ENCODE peak calls at places on chromosomes 13 and 19, in four cellular contexts. Y, D, H and U are unnamed samples.

GRCh38 chr13:95074820-95075219 is 226.4 kb downstream of the ABCC4 start:
- DNase-seq in Y (no peak), D (no peak), H (no peak), U (no peak)

GRCh38 chr13:109684836-109685602 is 101.4 kb downstream of the IRS2 start:
- DNase-seq in Y (no peak), D (peak), H (peak), U (peak)

GRCh38 chr13:76965759-76966421 is 17.6 kb downstream of the ACOD1 start:
- DNase-seq in Y (no peak), D (peak), H (peak), U (peak)

GRCh38 chr13:94620286-94620896 is 18.7 kb downstream of the GPR180 start:
- DNase-seq in Y (peak), D (no peak), H (peak), U (peak)

GRCh38 chr13:46369506-46370268 is 17.4 kb downstream of the RUBCNL start:
- DNase-seq in Y (no peak), D (no peak), H (peak), U (peak)

GRCh38 chr19:46618670-46619231 is 6.1 kb downstream of the PTGIR start:
- DNase-seq in Y (no peak), D (no peak), H (peak), U (no peak)

GRCh38 chr19:8113017-8113416 is 36.4 kb downstream of the FBN3 start:
- DNase-seq in Y (no peak), D (no peak), H (no peak), U (peak)

GRCh38 chr13:48896312-48896711 is 79.4 kb upstream of the FNDC3A start:
- DNase-seq in Y (no peak), D (no peak), H (peak), U (peak)

GRCh38 chr19:7846247-7846646 is 16.2 kb downstream of the EVI5L start:
- DNase-seq in Y (no peak), D (no peak), H (no peak), U (no peak)

GRCh38 chr19:44891016-44891882 is at the start of gene TOMM40:
- DNase-seq in Y (peak), D (peak), H (peak), U (peak)

GRCh38 chr13:42561752-42562467 is 12.0 kb upstream of the TNFSF11 start:
- DNase-seq in Y (no peak), D (no peak), H (peak), U (no peak)

GRCh38 chr13:18956473-18957078 is 225.0 kb downstream of the TUBA3C start:
- DNase-seq in Y (no peak), D (no peak), H (no peak), U (no peak)
- TF ChIP-seq CTCF in Y (no peak), D (no peak), H (no peak), U (no peak)

GRCh38 chr13:19927117-19927734 is 31.3 kb upstream of the ZMYM2 start:
- DNase-seq in Y (no peak), D (no peak), H (peak), U (peak)
- TF ChIP-seq CTCF in Y (peak), D (peak), H (peak), U (peak)

GRCh38 chr19:35511337-35511736 is 2.1 kb downstream of the DMKN start:
- DNase-seq in Y (no peak), D (no peak), H (no peak), U (no peak)

GRCh38 chr19:35512831-35513230 is 618 bp downstream of the DMKN start:
- DNase-seq in Y (no peak), D (no peak), H (no peak), U (no peak)

GRCh38 chr19:35509861-35510625 is 3.4 kb downstream of the DMKN start:
- DNase-seq in Y (peak), D (peak), H (peak), U (peak)

GRCh38 chr19:35509018-35509652 is 4.3 kb downstream of the DMKN start:
- DNase-seq in Y (peak), D (no peak), H (no peak), U (peak)

DNA sequence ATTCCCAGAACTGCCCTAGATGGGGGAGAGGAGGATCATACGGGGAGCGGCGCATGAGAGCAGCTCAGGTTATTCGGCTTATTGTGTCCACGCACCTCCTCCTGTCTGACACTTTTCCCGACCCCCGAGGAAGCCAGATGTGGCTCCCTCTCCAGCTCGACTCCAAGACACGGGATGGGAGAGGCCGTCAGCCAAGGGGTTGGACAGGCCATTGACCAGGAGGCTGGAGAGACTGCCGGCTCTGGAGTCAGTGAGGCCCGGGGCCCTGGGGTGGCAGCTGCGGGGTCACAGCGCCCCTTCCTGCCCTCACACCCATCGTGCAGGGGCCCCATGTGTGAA is 2.9 kb downstream of the DMKN start:
- DNase-seq in Y (no peak), D (no peak), H (no peak), U (no peak)
- TF ChIP-seq CTCF in Y (peak), D (peak), H (no peak), U (no peak)

DNA sequence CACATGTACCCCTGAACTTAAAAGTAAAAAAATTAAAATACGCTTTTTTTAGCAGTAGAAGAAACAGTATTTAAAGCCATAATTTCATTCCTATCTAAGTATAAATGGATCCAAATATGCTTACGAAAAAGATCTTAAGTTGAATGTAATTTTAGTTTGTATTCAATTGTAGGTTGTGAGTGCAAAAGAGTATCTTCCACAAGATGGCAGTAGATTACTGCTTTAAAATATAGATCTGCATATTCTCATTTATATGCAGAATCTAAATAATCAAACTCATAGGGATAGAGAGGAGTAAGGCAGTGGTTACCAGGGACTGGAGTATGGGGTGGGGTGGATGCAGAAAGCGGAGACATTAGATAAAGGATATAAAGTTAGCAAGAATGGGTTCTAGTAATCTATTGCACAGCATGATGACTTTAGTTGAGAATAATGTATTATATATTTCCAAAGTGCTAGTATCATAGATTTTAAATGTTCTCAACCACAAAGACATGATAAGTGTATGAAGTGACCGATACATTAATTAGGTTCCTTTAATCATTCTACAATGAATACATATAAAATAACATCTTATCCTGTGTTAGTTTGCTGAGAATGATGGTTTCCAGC is 14.2 kb downstream of the OR7A17 start:
- DNase-seq in Y (no peak), D (no peak), H (peak), U (peak)
- TF ChIP-seq CTCF in Y (peak), D (peak), H (peak), U (peak)

DNA sequence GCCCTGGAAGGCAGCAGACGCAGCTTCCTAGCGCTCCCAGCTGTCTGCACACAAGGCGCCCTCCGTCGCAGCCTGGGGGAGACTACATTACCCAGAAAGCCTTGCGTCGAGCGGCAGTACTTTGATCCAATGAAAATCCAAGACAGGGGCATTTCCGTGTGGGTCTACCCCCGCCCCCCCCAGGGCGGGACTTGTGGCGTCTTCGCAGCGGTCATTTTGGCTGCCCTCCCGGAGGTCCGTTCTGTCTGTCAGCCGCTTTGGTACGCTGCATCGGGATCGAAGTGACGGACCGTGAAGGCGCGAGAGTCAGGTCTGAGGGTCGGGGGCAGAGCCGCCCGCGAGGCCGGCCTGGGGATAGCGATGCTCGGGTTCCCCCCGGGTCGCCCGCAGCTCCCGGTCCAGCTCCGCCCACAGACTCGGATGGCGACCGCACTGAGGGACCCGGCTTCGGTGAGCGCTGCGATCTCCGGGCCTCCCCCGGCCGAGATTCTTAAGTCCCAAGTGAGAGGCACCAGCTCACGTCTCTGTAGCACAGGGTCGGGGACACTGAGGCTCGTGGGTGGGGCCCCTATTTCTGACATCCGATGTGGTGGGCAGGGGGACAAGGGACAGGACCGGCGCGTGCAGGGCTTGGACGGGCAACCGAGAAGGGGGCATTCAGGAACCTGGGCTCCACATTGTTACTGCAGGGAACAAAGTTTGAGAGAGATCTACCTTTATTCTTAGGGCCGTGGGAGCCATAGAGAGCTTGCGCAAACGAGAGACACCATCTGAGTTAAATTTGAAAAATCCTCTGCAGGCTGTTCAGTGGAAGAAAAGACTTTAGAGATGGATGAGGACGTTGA is at the start of gene ZNF211:
- DNase-seq in Y (peak), D (peak), H (peak), U (peak)
- TF ChIP-seq CTCF in Y (no peak), D (peak), H (no peak), U (no peak)

GRCh38 chr13:105984236-105984635 is 551.2 kb downstream of the EFNB2 start:
- DNase-seq in Y (no peak), D (no peak), H (no peak), U (peak)
- TF ChIP-seq CTCF in Y (no peak), D (no peak), H (no peak), U (no peak)

GRCh38 chr19:49860716-49861100 is 6.7 kb downstream of the PNKP start:
- DNase-seq in Y (no peak), D (no peak), H (no peak), U (no peak)
- TF ChIP-seq CTCF in Y (no peak), D (no peak), H (no peak), U (no peak)

GRCh38 chr19:48608798-48609263 is 2.3 kb downstream of the SPACA4 start:
- DNase-seq in Y (peak), D (no peak), H (peak), U (peak)
- TF ChIP-seq CTCF in Y (no peak), D (peak), H (peak), U (peak)

GRCh38 chr19:11405846-11406643 is 13.1 kb downstream of the RGL3 start:
- DNase-seq in Y (peak), D (no peak), H (no peak), U (peak)
- TF ChIP-seq CTCF in Y (no peak), D (peak), H (peak), U (peak)